ENCODE peak calls at places on chromosomes 16 and 17, in four cellular contexts. G, P, X and A are unnamed samples.

GRCh38 chr17:48636177-48637018 is 10.2 kb upstream of the HOXB9 start:
- DNase-seq in G (peak), P (no peak), X (no peak), A (peak)

GRCh38 chr17:72270530-72270929 is 149.7 kb downstream of the SOX9 start:
- DNase-seq in G (no peak), P (no peak), X (peak), A (no peak)

GRCh38 chr17:2713881-2714280 is 2.3 kb upstream of the CLUH start:
- DNase-seq in G (no peak), P (no peak), X (no peak), A (no peak)

GRCh38 chr16:22262460-22262859 is 34.7 kb upstream of the POLR3E start:
- DNase-seq in G (no peak), P (no peak), X (no peak), A (no peak)

GRCh38 chr16:66647866-66648265 is 43.4 kb downstream of the CMTM3 start:
- DNase-seq in G (no peak), P (no peak), X (no peak), A (no peak)

GRCh38 chr17:40753804-40754203 is 1.3 kb downstream of the KRT25 start:
- DNase-seq in G (no peak), P (no peak), X (no peak), A (no peak)

GRCh38 chr17:59355695-59356323 is 24.4 kb downstream of the YPEL2 start:
- DNase-seq in G (no peak), P (no peak), X (no peak), A (no peak)

GRCh38 chr17:40598928-40599627 is 33.8 kb upstream of the CCR7 start:
- DNase-seq in G (peak), P (no peak), X (no peak), A (no peak)

GRCh38 chr16:85201566-85201965 is 89.3 kb upstream of the CIBAR2 start:
- DNase-seq in G (no peak), P (no peak), X (no peak), A (no peak)

GRCh38 chr17:64223931-64224657 is 39.0 kb downstream of the TEX2 start:
- DNase-seq in G (no peak), P (no peak), X (no peak), A (peak)

GRCh38 chr16:26727801-26728200 is 338.9 kb upstream of the C16orf82 start:
- DNase-seq in G (no peak), P (no peak), X (no peak), A (no peak)

GRCh38 chr17:41962111-41962510 is 4.5 kb upstream of the CNP start:
- DNase-seq in G (no peak), P (no peak), X (no peak), A (no peak)

GRCh38 chr17:76715462-76715830 is 4.7 kb upstream of the MXRA7 start:
- DNase-seq in G (no peak), P (no peak), X (no peak), A (no peak)

GRCh38 chr17:40317345-40317873 is 8.4 kb downstream of the RARA start:
- DNase-seq in G (no peak), P (no peak), X (no peak), A (peak)

GRCh38 chr16:30934827-30935557 is 11.6 kb downstream of the FBXL19 start:
- DNase-seq in G (no peak), P (no peak), X (peak), A (peak)

GRCh38 chr16:52434224-52434623 is 112.7 kb downstream of the TOX3 start:
- DNase-seq in G (no peak), P (no peak), X (no peak), A (no peak)

GRCh38 chr17:57406131-57406980 is 150.0 kb downstream of the MSI2 start:
- DNase-seq in G (no peak), P (no peak), X (no peak), A (peak)

GRCh38 chr17:30369995-30370394 is 8.7 kb upstream of the CPD start:
- DNase-seq in G (no peak), P (no peak), X (no peak), A (no peak)

GRCh38 chr16:3047387-3047720 is 993 bp downstream of the MMP25 start:
- DNase-seq in G (no peak), P (no peak), X (no peak), A (peak)

GRCh38 chr16:27080870-27081269 is 14.1 kb downstream of the C16orf82 start:
- DNase-seq in G (no peak), P (no peak), X (no peak), A (peak)

GRCh38 chr17:31392002-31392855 is 754 bp downstream of the RAB11FIP4 start:
- DNase-seq in G (no peak), P (no peak), X (no peak), A (peak)

GRCh38 chr16:30054959-30055553 is 10.5 kb upstream of the ALDOA start:
- DNase-seq in G (no peak), P (no peak), X (no peak), A (peak)

GRCh38 chr16:64687796-64688195 is 434.1 kb downstream of the CDH11 start:
- DNase-seq in G (no peak), P (no peak), X (no peak), A (no peak)

GRCh38 chr17:57552114-57552601 is 192.9 kb downstream of the CCDC182 start:
- DNase-seq in G (peak), P (no peak), X (no peak), A (peak)

GRCh38 chr16:10078541-10078949 is 103.7 kb downstream of the GRIN2A start:
- DNase-seq in G (no peak), P (no peak), X (no peak), A (peak)

GRCh38 chr17:4743898-4744297 is 4.2 kb upstream of the CXCL16 start:
- DNase-seq in G (no peak), P (no peak), X (no peak), A (no peak)